ENCODE peak calls at places on chromosome 20, in seven cellular contexts. T is fibroblast of gingiva; Z is EL; P is NCI-H345; W is effector CD4-positive, alpha-beta T cell; U is stimulated activated CD4-positive, alpha-beta T cell treated with anti-CD3 and anti-CD28 coated beads, Interleukin-15, amount 100 ng/mL, for 24 hours; X is hypothalamus. V is an unnamed sample.

GRCh38 chr20:36469973-36470372 is 71.3 kb upstream of the MYL9 start:
- DNase-seq in W (no peak), T (no peak), U (no peak), P (no peak), Z (no peak), X (no peak), V (no peak)

GRCh38 chr20:62964700-62965099 is 12.2 kb downstream of the SLC17A9 start:
- DNase-seq in W (no peak), T (no peak), P (no peak), Z (no peak), X (no peak), U (no peak), V (no peak)

GRCh38 chr20:12410783-12411182 is 493.1 kb downstream of the BTBD3 start:
- DNase-seq in X (no peak), T (no peak), P (no peak), Z (no peak), W (no peak), U (no peak), V (no peak)

GRCh38 chr20:15071010-15071808 is 733.8 kb upstream of the FLRT3 start:
- DNase-seq in X (no peak), P (no peak), W (no peak), U (no peak), T (no peak), Z (no peak), V (no peak)

GRCh38 chr20:3812975-3813599 is 7.3 kb upstream of the AP5S1 start:
- DNase-seq in W (no peak), X (no peak), U (no peak), Z (no peak), P (no peak), T (peak), V (no peak)

GRCh38 chr20:3721912-3722311 is 9.5 kb upstream of the SIGLEC1 start:
- DNase-seq in P (no peak), U (no peak), X (no peak), W (no peak), T (no peak), Z (no peak), V (no peak)

GRCh38 chr20:19254956-19255355 is 42.5 kb downstream of the SLC24A3 start:
- DNase-seq in X (no peak), W (no peak), P (peak), U (no peak), T (peak), Z (no peak), V (peak)

GRCh38 chr20:48717095-48717958 is 110.5 kb downstream of the PREX1 start:
- DNase-seq in P (no peak), W (no peak), U (no peak), X (no peak), Z (no peak), T (no peak), V (no peak)

GRCh38 chr20:50322703-50323131 is 132.1 kb downstream of the CEBPB start:
- DNase-seq in U (no peak), W (no peak), Z (no peak), X (no peak), P (no peak), T (no peak), V (no peak)

GRCh38 chr20:62740286-62741141 is 31.9 kb downstream of the NTSR1 start:
- DNase-seq in X (no peak), W (peak), P (no peak), Z (peak), U (peak), T (peak), V (no peak)